ENCODE peak calls at places on chromosome 22, in seven cellular contexts. M, Z, I, Y, G, U and N are unnamed samples. For H3K4me1, the result is how much of the 10 kb centered on the place peaks cover.

GRCh38 chr22:19325296-19325950 is 33.9 kb upstream of the CLTCL1 start:
- DNase-seq in I (peak), G (no peak), Y (no peak), M (no peak), Z (no peak), U (no peak), N (peak)

GRCh38 chr22:45159652-45160462 is 3.9 kb upstream of the NUP50 start:
- DNase-seq in Z (peak), G (peak), M (no peak), Y (no peak), I (peak), U (no peak), N (peak)

GRCh38 chr22:17772963-17773605 is 1.2 kb downstream of the BID start:
- DNase-seq in M (no peak), Z (no peak), I (peak), G (no peak), U (no peak), Y (no peak), N (peak)

GRCh38 chr22:18970948-18971315 is 34.8 kb upstream of the PRODH start:
- DNase-seq in Y (no peak), M (no peak), G (no peak), Z (peak), U (no peak), I (no peak), N (no peak)

GRCh38 chr22:20545681-20546521 is 38.5 kb downstream of the MED15 start:
- DNase-seq in M (no peak), G (no peak), Y (no peak), I (no peak), U (no peak), Z (no peak), N (no peak)

GRCh38 chr22:26851125-26851524 is 193.7 kb downstream of the MIAT start:
- DNase-seq in M (no peak), U (no peak), G (no peak), I (no peak), Z (no peak), Y (no peak), N (no peak)

GRCh38 chr22:45612940-45613339 is 58.7 kb upstream of the ATXN10 start:
- DNase-seq in Z (no peak), G (no peak), Y (no peak), U (no peak), M (no peak), I (no peak), N (no peak)

GRCh38 chr22:47011131-47011854 is 248.8 kb downstream of the TBC1D22A start:
- DNase-seq in M (no peak), U (no peak), I (no peak), Z (no peak), Y (no peak), G (no peak), N (no peak)

DNA sequence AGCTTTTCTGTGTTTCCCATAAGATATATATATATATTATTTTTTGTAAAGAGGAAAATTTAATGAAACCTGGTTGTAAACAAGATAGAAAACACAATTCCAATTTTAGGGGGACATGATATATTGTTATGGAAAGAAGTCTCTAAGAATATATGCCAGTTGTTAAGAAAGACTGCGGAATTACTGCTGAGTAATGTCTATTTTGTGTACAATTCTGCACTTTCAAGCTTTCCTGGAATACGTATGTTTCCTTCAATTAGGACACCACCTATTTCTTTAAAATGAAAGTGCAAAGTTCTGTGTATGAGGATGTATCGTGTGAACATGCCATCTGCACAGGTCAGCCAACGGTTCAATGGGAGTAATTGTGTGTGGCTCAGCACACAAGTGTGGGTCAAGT is 760.2 kb downstream of the BRD1 start:
- DNase-seq in Y (no peak), Z (no peak), G (no peak), U (no peak), M (no peak), I (no peak), N (no peak)
- H2BK5ac ChIP-seq in Y (no peak), Z (no peak), G (no peak), U (no peak), M (no peak), I (no peak), N (no peak)

DNA sequence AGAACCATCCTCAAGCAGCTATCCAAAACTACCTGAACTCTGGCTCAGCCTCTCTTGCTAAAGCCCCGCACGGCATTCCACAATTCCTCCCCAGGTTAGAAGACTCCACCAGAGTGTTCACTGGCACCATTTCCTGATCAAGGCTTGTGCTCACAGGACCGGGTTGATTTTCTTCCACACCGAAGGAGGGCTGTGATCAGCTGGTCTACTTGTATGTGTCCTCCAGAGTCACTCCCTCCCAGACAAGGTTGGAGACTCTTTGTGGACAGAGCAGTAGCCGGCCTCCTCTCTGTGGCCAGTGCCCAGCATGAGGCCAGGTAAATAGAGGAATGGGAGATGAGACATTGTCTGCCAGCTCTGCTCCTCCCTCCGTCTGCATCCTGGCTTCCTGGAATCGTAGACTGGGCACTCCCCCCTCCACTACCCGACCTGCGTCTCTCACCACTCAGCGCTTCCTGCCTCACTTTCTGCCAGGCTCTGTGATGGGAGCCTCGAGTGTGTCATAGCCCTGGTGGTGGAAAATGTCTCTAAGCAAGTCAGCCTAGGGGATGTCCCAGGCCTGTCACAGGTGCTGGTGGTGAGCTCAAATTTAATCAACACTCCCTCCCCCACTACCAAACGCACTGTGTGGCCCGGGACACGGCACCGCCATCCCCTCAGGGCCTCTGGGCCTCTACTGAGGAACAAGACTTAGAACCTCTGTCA is 12.5 kb upstream of the TMPRSS6 start:
- DNase-seq in M (peak), Z (peak), G (peak), Y (no peak), U (no peak), I (peak), N (peak)
- H3K4me1 ChIP-seq in M (under half), Z (under half), G (under half), Y (under half), U (under half), I (under half), N (under half)

DNA sequence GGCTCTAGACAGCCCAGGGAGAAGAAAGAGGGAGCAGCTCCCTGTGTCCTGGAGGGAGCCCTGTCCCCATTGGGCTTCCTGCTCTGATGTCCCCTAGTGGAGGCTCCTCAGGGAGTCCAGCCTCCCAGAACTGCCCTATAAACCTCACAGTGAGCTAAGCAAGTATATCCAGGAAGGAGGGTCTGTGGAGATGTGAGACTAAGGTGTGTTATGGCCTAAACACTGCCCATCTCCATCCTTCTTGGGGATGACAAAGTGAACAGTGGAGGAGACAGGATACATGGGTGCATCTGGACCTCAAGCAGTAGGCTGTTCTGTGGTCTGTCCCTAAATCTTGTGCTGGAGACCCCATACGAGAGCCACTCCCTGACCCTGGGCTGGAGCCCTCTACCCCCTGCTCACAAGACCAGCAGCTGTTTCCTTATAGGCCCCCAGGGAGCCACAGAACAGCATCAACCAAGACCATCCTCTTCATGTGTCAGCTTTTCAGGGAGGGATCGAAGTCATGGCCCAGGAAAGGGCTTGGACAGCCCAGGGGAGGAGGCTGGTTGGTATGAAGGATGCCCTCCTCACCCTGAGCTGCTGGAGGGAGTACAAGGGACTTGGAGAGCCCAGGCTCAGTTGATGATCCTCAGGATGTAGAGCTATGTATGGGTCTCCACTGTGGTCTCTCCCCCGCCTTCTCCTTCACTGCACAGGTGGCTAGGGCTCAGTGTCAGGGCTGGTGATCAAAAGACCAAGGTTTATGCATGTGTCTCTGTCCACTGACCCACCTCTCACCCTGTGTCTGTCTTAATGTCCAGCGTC is 49.7 kb upstream of the TOP3B start:
- DNase-seq in U (no peak), G (no peak), Y (no peak), M (no peak), I (no peak), Z (no peak), N (no peak)
- H2BK5ac ChIP-seq in U (no peak), G (no peak), Y (no peak), M (no peak), I (no peak), Z (no peak), N (no peak)

GRCh38 chr22:50526849-50527801 is 1.7 kb upstream of the SCO2 start:
- DNase-seq in Z (peak), U (no peak), I (no peak), M (peak), G (peak), Y (no peak), N (peak)
- H3K4me1 ChIP-seq in Z (under half), U (under half), I (under half), M (under half), G (under half), Y (under half), N (half or more)

DNA sequence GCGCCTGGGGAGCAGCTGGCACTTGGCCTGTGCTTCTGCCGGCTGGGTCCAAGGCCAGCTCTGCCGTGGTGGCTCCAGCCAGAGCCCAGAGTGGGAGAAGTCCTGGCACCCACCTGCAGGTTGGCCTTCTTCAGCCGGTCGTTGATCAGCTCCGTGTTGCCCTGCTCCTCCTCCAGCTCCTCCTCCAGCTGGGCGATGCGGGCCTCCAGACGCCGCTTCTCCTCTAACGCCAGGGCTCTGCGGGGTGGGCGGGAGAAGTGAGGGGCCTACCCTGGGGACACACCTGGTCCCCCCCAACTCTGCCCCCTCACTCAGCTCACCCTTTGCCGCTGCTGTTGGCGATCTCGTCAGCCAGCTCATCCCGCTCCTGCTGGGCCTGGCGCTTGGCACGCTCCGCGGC is 32.6 kb downstream of the APOL1 start:
- DNase-seq in M (no peak), I (no peak), G (no peak), U (no peak), Y (no peak), Z (no peak), N (no peak)
- H2BK5ac ChIP-seq in M (no peak), I (no peak), G (no peak), U (no peak), Y (peak), Z (no peak), N (no peak)